ENCODE peak calls at places on chromosomes 1 and 21, in four cellular contexts. W, J, S and F are unnamed samples.

GRCh38 chr1:31705080-31705866 is 1.5 kb upstream of the COL16A1 start:
- DNase-seq in W (peak), J (peak), S (peak), F (peak)

GRCh38 chr1:51569284-51570062 is 47.4 kb upstream of the OSBPL9 start:
- DNase-seq in W (no peak), J (peak), S (no peak), F (no peak)

GRCh38 chr1:153565529-153566374 is at the start of gene S100A2:
- DNase-seq in W (no peak), J (no peak), S (no peak), F (peak)

GRCh38 chr21:45508607-45509565 is 33.4 kb downstream of the SLC19A1 start:
- DNase-seq in W (no peak), J (no peak), S (no peak), F (no peak)

GRCh38 chr1:169325117-169325516 is 42.5 kb downstream of the NME7 start:
- DNase-seq in W (no peak), J (no peak), S (no peak), F (no peak)

GRCh38 chr1:232678185-232678886 is 48.4 kb upstream of the SIPA1L2 start:
- DNase-seq in W (no peak), J (no peak), S (no peak), F (no peak)

GRCh38 chr1:153397056-153397923 is 6.4 kb upstream of the S100A8 start:
- DNase-seq in W (no peak), J (no peak), S (no peak), F (peak)

GRCh38 chr1:232686346-232686745 is 56.4 kb upstream of the SIPA1L2 start:
- DNase-seq in W (no peak), J (no peak), S (no peak), F (no peak)